ENCODE peak calls at places on chromosomes 3 and 15, in five cellular contexts. V is left cardiac atrium, R is RPMI7951, E is HT1080, H is NCI-H1436. C is an unnamed sample.

GRCh38 chr15:72437650-72438316 is 36.3 kb upstream of the ARIH1 start:
- DNase-seq in H (no peak), V (no peak), R (no peak), E (no peak), C (no peak)

GRCh38 chr3:65265511-65265910 is 577.7 kb upstream of the ADAMTS9 start:
- DNase-seq in H (no peak), V (no peak), R (peak), E (no peak), C (no peak)

GRCh38 chr3:70179111-70179510 is 133.3 kb downstream of the MDFIC2 start:
- DNase-seq in H (no peak), E (no peak), V (no peak), R (no peak), C (no peak)

GRCh38 chr15:31327674-31328424 is 1.2 kb downstream of the KLF13 start:
- DNase-seq in E (peak), V (peak), H (peak), R (peak), C (peak)

GRCh38 chr3:190369701-190370295 is 18.2 kb upstream of the CLDN16 start:
- DNase-seq in R (no peak), H (no peak), E (no peak), V (no peak), C (no peak)

GRCh38 chr3:182241777-182242556 is 530.2 kb downstream of the SOX2 start:
- DNase-seq in R (no peak), V (peak), E (no peak), H (no peak), C (no peak)

GRCh38 chr3:116188231-116188785 is 257.0 kb downstream of the LSAMP start:
- DNase-seq in E (peak), H (peak), V (no peak), R (peak), C (no peak)

GRCh38 chr3:123422457-123422856 is 26.4 kb downstream of the ADCY5 start:
- DNase-seq in E (no peak), V (no peak), H (no peak), R (no peak), C (no peak)

GRCh38 chr3:15797600-15798303 is at the start of gene ANKRD28:
- DNase-seq in E (peak), H (no peak), R (peak), V (no peak), C (no peak)

GRCh38 chr3:196431193-196432136 is 762 bp downstream of the UBXN7 start:
- DNase-seq in R (peak), H (no peak), V (peak), E (peak), C (peak)